ENCODE peak calls at places on chromosomes 4 and X, in seven cellular contexts. P is lower lobe of right lung, I is GM06990, R is A549, K is PC-9, H is OCI-LY7, C is B cell. D is an unnamed sample.

GRCh38 chr4:82388405-82388804 is 14.6 kb upstream of the HNRNPD start:
- DNase-seq in P (no peak), I (no peak), R (no peak), K (no peak), H (peak), C (no peak), D (no peak)

GRCh38 chrX:85906399-85906798 is 141.0 kb downstream of the CHM start:
- DNase-seq in P (no peak), I (no peak), R (no peak), K (no peak), H (no peak), C (no peak), D (no peak)

GRCh38 chr4:140738111-140738510 is 18.1 kb downstream of the TBC1D9 start:
- DNase-seq in P (no peak), I (no peak), R (no peak), K (no peak), H (no peak), C (no peak), D (no peak)

GRCh38 chrX:104329731-104330130 is 75.0 kb upstream of the ESX1 start:
- DNase-seq in P (no peak), I (no peak), R (no peak), K (no peak), H (no peak), C (no peak), D (no peak)

GRCh38 chr4:38173935-38174334 is 213.7 kb downstream of the PTTG2 start:
- DNase-seq in P (no peak), I (no peak), R (no peak), K (no peak), H (no peak), C (no peak), D (no peak)

GRCh38 chrX:7711167-7711566 is 131.8 kb upstream of the VCX start:
- DNase-seq in P (no peak), I (no peak), R (no peak), K (no peak), H (no peak), C (no peak), D (no peak)

GRCh38 chr4:129145222-129145730 is 49.3 kb downstream of the C4orf33 start:
- DNase-seq in P (no peak), I (no peak), R (no peak), K (no peak), H (no peak), C (no peak), D (no peak)

GRCh38 chr4:88008133-88008621 is 742 bp downstream of the PKD2 start:
- DNase-seq in P (peak), I (peak), R (peak), K (peak), H (peak), C (no peak), D (no peak)

GRCh38 chr4:54784188-54784671 is 126.5 kb downstream of the KIT start:
- DNase-seq in P (peak), I (no peak), R (no peak), K (no peak), H (no peak), C (no peak), D (no peak)

GRCh38 chrX:75114638-75115037 is 41.4 kb downstream of the ABCB7 start:
- DNase-seq in P (no peak), I (no peak), R (no peak), K (no peak), H (no peak), C (no peak), D (no peak)

GRCh38 chrX:132367984-132368383 is 120.9 kb downstream of the MBNL3 start:
- DNase-seq in P (no peak), I (no peak), R (no peak), K (peak), H (no peak), C (no peak), D (no peak)

GRCh38 chr4:125389713-125390112 is 75.0 kb downstream of the FAT4 start:
- DNase-seq in P (no peak), I (no peak), R (no peak), K (peak), H (no peak), C (no peak), D (no peak)

GRCh38 chr4:119212964-119213606 is 572 bp downstream of the USP53 start:
- DNase-seq in P (peak), I (no peak), R (peak), K (peak), H (peak), C (peak), D (peak)

GRCh38 chrX:38110231-38110630 is 103.9 kb downstream of the SYTL5 start:
- DNase-seq in P (no peak), I (no peak), R (no peak), K (no peak), H (no peak), C (no peak), D (no peak)

GRCh38 chrX:100409316-100410082 is 574 bp downstream of the PCDH19 start:
- DNase-seq in P (no peak), I (no peak), R (no peak), K (no peak), H (no peak), C (no peak), D (no peak)

GRCh38 chrX:18885317-18886004 is 98.5 kb downstream of the PHKA2 start:
- DNase-seq in P (no peak), I (no peak), R (no peak), K (no peak), H (no peak), C (no peak), D (no peak)

GRCh38 chrX:53281321-53281822 is at the start of gene IQSEC2:
- DNase-seq in P (peak), I (no peak), R (peak), K (peak), H (no peak), C (no peak), D (no peak)

GRCh38 chrX:11757729-11758399 is at the start of gene MSL3:
- DNase-seq in P (peak), I (peak), R (peak), K (peak), H (peak), C (no peak), D (peak)

GRCh38 chr4:156686120-156686519 is 285.5 kb downstream of the PDGFC start:
- DNase-seq in P (no peak), I (no peak), R (no peak), K (no peak), H (no peak), C (no peak), D (no peak)

DNA sequence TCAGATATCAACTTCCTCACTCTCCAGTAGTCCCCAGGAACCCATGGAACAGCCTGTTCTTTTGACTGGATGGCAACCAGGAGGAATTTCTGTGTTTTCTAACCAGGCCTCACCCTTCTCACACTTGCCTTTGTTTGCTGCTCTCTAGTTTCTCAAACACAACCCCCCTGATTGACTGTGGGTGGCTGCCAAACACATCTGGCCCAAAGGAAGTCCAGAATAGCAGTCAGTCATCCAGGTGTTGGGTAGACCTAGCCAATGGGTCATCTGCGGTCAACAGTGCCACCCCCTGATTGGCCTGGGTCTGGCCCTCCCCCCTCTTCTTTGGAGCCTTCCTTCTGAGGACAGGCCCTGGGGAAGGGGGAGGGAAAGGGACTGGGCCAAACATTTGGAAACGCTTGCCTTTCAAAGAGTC is 53.7 kb downstream of the MSX1 start:
- DNase-seq in P (no peak), I (no peak), R (no peak), K (no peak), H (no peak), C (no peak), D (no peak)
- TF ChIP-seq CTCF in P (no peak), I (no peak), R (no peak), K (no peak), H (no peak), C (no peak), D (no peak)

DNA sequence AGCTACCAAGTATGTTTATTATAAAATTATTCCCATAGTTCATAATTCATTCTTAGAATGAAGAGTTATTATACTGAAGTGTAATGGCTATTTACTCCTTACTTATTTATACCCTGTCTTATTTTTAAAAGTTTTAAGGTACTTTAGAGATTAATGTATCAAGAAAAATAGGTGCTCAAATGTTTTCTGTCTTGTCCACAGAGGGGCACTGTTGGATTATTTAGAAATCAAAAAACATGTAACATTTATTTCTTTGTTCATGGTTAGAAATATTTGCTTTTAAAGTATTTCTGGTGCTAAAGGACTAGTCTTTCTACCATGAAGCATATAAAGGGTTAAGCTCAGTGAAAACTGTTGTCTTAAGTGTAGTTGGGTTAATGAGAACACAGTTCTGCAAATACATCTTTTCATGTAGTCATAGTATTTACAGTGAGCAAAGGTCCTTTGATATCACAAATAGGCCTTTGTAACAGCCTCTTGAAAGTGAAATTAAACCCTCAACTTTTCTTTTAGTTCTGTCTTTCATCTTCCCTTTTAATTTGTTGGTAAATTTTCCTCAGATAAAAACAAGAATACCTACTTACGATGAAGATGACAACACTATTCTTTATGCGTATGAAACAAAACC is 7.7 kb downstream of the SCML1 start:
- DNase-seq in P (no peak), I (no peak), R (no peak), K (no peak), H (no peak), C (no peak), D (no peak)
- TF ChIP-seq CTCF in P (no peak), I (no peak), R (peak), K (peak), H (peak), C (no peak), D (no peak)

GRCh38 chr4:1940566-1940965 is 68.2 kb downstream of the NELFA start:
- DNase-seq in P (no peak), I (no peak), R (no peak), K (no peak), H (no peak), C (no peak), D (no peak)
- TF ChIP-seq CTCF in P (no peak), I (no peak), R (no peak), K (no peak), H (no peak), C (no peak), D (no peak)

DNA sequence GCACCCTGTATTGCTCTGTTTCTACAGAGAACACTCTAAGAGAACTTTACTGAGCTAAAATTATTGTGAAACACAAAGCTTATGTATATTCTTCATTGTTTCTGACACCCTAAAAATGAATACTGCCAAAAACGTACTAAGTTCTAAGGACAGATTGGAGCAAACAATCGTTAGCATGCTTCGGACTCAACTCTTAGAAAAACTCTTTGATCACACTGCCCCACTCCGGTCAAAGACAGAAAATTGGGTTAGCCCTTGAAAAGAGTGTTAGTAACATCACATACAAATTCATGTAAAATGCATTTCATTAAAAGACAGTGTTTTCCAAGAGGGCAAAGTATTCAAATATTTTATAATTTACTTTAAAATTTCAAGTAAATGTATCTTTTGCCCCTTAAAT is 177.4 kb downstream of the DCHS2 start:
- DNase-seq in P (no peak), I (no peak), R (no peak), K (no peak), H (no peak), C (no peak), D (no peak)
- TF ChIP-seq CTCF in P (peak), I (no peak), R (peak), K (no peak), H (no peak), C (no peak), D (no peak)